ENCODE peak calls at places on chromosomes 11 and 22, in ten cellular contexts. R is H9, N is body of pancreas, T is transverse colon, L is right atrium auricular region, P is upper lobe of right lung, I is spleen, J is AG04450, F is ovary, D is GM20000. S is an unnamed sample.

GRCh38 chr11:32187106-32187505 is 96.2 kb downstream of the RCN1 start:
- DNase-seq in R (no peak), N (no peak), T (no peak), L (no peak), P (no peak), I (no peak), J (no peak), F (no peak), D (no peak), S (no peak)

GRCh38 chr22:27734066-27734465 is 67.5 kb downstream of the MN1 start:
- DNase-seq in R (no peak), N (no peak), T (no peak), L (no peak), P (peak), I (no peak), J (no peak), F (no peak), D (no peak), S (no peak)

GRCh38 chr22:22988785-22989184 is 81.5 kb upstream of the GNAZ start:
- DNase-seq in R (no peak), N (no peak), T (no peak), L (no peak), P (no peak), I (no peak), J (no peak), F (no peak), D (no peak), S (no peak)

GRCh38 chr22:46483353-46483752 is 54.1 kb downstream of the CELSR1 start:
- DNase-seq in R (no peak), N (no peak), T (no peak), L (no peak), P (no peak), I (no peak), J (no peak), F (no peak), D (no peak), S (no peak)

GRCh38 chr11:6413791-6414231 is 5.1 kb downstream of the APBB1 start:
- DNase-seq in R (no peak), N (no peak), T (no peak), L (no peak), P (no peak), I (no peak), J (no peak), F (no peak), D (no peak), S (no peak)

GRCh38 chr11:128695539-128696221 is 1.8 kb downstream of the FLI1 start:
- DNase-seq in R (no peak), N (peak), T (peak), L (no peak), P (no peak), I (peak), J (no peak), F (no peak), D (peak), S (no peak)

GRCh38 chr11:34266987-34267386 is 90.8 kb downstream of the ABTB2 start:
- DNase-seq in R (no peak), N (no peak), T (no peak), L (no peak), P (no peak), I (no peak), J (no peak), F (no peak), D (no peak), S (no peak)

GRCh38 chr11:45794169-45794568 is 10.8 kb upstream of the SLC35C1 start:
- DNase-seq in R (no peak), N (no peak), T (no peak), L (no peak), P (no peak), I (peak), J (no peak), F (no peak), D (no peak), S (no peak)

GRCh38 chr11:31828217-31828616 is 17.1 kb upstream of the PAX6 start:
- DNase-seq in R (no peak), N (no peak), T (no peak), L (no peak), P (no peak), I (no peak), J (no peak), F (no peak), D (no peak), S (no peak)

GRCh38 chr11:112525270-112525669 is 264.6 kb upstream of the PLET1 start:
- DNase-seq in R (no peak), N (peak), T (peak), L (peak), P (no peak), I (no peak), J (no peak), F (no peak), D (no peak), S (no peak)

GRCh38 chr22:38766076-38766777 is 10.4 kb upstream of the SUN2 start:
- DNase-seq in R (peak), N (peak), T (peak), L (no peak), P (no peak), I (no peak), J (no peak), F (peak), D (peak), S (peak)

GRCh38 chr22:16601437-16602223 is 9.0 kb upstream of the CCT8L2 start:
- DNase-seq in R (no peak), N (peak), T (no peak), L (no peak), P (no peak), I (peak), J (no peak), F (peak), D (no peak), S (no peak)

GRCh38 chr11:5620606-5621521 is 3.9 kb upstream of the TRIM34 start:
- DNase-seq in R (no peak), N (peak), T (no peak), L (no peak), P (no peak), I (no peak), J (peak), F (no peak), D (no peak), S (peak)

GRCh38 chr11:12291313-12291712 is 86.1 kb upstream of the PARVA start:
- DNase-seq in R (no peak), N (no peak), T (no peak), L (no peak), P (no peak), I (no peak), J (no peak), F (no peak), D (peak), S (no peak)

GRCh38 chr22:36026741-36027140 is 1.9 kb downstream of the RBFOX2 start:
- DNase-seq in R (no peak), N (no peak), T (no peak), L (no peak), P (no peak), I (no peak), J (no peak), F (no peak), D (peak), S (no peak)

GRCh38 chr11:85590848-85591483 is 36.2 kb downstream of the DLG2 start:
- DNase-seq in R (no peak), N (no peak), T (no peak), L (no peak), P (no peak), I (no peak), J (peak), F (no peak), D (no peak), S (no peak)

GRCh38 chr11:13486926-13487660 is 8.7 kb downstream of the PTH start:
- DNase-seq in R (peak), N (peak), T (peak), L (no peak), P (peak), I (peak), J (no peak), F (peak), D (peak), S (peak)

GRCh38 chr11:93249437-93250210 is 51.8 kb upstream of the SLC36A4 start:
- DNase-seq in R (no peak), N (no peak), T (no peak), L (no peak), P (no peak), I (no peak), J (no peak), F (no peak), D (no peak), S (no peak)

GRCh38 chr22:31585161-31585859 is 76.7 kb downstream of the PISD start:
- DNase-seq in R (no peak), N (peak), T (no peak), L (peak), P (no peak), I (no peak), J (no peak), F (no peak), D (no peak), S (no peak)

GRCh38 chr11:33182246-33182878 is 21.1 kb upstream of the CSTF3 start:
- DNase-seq in R (no peak), N (no peak), T (peak), L (no peak), P (no peak), I (no peak), J (no peak), F (no peak), D (no peak), S (no peak)

DNA sequence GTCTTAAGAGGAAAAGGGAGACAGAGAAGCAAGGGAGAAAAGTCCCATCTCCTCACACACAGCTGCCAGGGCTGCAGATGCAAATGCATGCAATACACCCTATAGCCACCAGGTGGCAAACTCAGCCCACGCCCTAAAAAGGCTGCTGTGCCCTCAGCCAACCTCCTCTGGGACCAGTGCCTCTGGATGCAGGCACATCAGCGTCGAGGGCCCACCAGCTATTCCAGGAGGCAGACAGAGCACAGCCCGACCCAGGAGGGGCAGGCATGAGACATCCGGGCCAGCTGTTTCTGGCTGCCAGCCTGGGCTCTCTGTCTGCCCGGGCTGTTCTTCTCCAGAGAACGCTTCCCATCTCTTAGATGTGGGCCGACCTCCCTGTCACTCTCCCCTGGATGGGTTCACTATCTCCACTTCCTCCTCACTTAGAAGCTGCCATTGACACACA is 39.7 kb downstream of the TPBGL start:
- DNase-seq in R (peak), N (peak), T (peak), L (peak), P (peak), I (peak), J (peak), F (peak), D (peak), S (peak)
- TF ChIP-seq CTCF in R (peak), N (peak), T (peak), L (peak), P (peak), I (peak), J (peak), F (peak), D (peak), S (peak)

GRCh38 chr11:117688255-117688797 is 108.7 kb downstream of the DSCAML1 start:
- DNase-seq in R (no peak), N (no peak), T (no peak), L (no peak), P (no peak), I (no peak), J (no peak), F (no peak), D (no peak), S (no peak)
- TF ChIP-seq CTCF in R (no peak), N (no peak), T (no peak), L (no peak), P (no peak), I (no peak), J (no peak), F (no peak), D (no peak), S (no peak)

GRCh38 chr22:42114721-42115120 is 15.9 kb downstream of the CYP2D6 start:
- DNase-seq in R (peak), N (peak), T (no peak), L (no peak), P (no peak), I (no peak), J (no peak), F (no peak), D (no peak), S (no peak)
- TF ChIP-seq CTCF in R (peak), N (peak), T (no peak), L (no peak), P (peak), I (no peak), J (peak), F (no peak), D (no peak), S (no peak)

DNA sequence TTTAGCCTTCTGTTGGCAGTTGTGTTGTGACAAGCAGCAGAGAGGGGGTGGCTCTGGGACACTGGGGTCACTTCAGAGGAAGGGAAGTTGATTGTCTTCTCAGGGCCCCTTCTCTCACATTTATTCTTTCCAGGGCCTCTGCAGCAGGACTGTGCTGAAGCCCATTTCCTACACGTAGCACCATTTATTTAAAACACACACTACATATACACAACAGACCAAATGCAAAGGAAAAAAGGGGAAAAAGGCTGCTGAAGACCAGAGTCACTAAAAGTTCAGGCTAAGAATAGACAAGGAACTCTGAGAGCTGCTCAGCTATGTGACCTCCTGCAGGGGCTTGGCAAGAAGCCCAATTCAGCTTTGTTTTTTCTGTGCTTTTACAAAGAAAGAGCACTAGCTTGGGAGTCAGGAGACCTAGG is 28.3 kb upstream of the UPB1 start:
- DNase-seq in R (no peak), N (peak), T (no peak), L (no peak), P (no peak), I (no peak), J (no peak), F (peak), D (no peak), S (peak)
- TF ChIP-seq CTCF in R (no peak), N (no peak), T (no peak), L (no peak), P (no peak), I (no peak), J (no peak), F (no peak), D (no peak), S (no peak)

DNA sequence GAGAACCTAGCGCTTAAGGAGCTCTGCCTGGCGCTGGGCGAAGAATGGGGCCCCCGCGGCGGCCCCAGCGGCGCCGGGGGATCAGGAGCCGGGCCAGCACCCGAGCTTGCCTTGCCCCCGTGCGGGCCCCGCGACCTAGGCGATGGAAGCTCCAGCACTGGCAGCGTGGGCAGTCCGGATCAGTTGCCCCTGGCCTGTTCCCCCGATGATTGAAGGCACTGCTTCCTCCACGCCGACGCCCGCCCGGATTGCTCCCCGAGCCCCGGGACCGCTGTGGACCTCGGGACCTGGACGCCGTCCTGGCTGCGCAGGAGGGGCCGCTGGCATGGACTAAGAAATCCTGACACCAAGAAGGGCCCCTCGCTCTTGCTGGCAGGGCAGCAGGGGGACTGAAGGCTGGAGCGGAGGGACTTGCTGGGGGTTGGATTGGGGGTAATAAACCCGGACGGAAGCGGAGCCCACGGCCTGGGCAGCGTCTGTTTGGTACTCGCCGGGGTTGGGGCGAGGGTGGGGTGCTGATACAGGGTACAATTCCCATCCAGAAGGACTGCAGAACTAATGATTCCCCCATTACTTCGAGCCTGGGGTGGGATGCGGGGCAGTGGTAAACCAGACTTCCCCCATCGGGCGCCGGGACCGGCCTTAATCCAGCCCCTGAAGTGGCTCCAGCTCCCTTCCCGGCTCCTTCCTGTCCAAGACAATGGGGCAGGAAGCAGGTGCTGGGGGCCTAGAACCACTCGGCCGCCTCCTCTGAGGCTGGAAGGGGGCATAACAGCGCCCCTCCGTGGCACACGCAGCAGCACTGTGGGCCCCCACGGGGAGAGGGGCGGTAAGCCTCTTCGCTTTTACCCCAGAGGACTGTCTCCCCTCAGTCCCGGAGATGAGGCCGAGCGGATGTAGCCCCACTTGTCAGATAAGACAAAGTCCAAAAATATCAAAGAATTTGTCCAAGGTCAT is 985 bp downstream of the CCDC85B start:
- DNase-seq in R (peak), N (no peak), T (no peak), L (no peak), P (no peak), I (peak), J (no peak), F (no peak), D (no peak), S (peak)
- TF ChIP-seq CTCF in R (peak), N (no peak), T (no peak), L (peak), P (peak), I (no peak), J (peak), F (no peak), D (peak), S (no peak)

DNA sequence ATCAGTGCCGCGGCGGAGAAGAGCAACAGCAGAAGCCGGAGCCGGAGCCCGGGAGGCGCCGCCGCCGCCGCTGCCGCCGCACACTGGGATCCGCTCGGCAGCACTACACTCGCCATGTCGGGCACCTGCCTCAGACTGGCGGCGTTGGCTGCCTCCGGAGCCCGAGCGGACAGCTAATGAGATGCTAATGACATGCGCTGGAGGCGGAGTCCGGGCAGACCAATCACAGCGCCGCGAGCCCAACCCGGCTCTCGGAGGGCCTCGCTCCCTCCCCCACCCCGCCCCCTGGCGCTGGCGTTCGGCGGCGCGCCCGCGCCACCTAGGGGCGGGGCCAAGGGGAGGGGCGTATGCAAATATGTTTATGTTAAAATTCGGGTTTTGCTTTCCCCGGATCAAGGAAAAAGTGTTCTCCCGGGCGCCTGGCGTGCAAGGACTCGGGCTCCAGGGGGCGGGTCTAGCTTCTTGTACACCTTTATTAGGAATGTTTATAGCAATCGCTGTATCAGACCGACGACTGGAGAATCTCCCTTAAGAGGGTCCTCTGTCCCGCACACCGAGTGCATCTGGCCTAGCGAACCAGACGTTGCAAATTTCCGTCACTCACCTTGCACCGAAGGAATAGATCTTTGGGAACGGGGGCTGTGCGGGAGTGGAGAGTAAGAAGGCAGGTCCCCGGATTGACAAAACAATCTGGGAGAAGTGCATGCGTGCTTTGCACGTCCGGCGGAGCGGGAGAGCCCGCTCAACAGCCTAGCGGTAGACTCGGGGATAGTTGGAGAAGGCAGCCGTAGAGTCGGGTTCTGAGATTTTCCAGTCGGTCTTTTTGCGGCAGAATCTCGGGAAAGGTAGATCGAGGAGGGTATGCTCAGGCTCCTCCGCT is at the start of gene CADM1:
- DNase-seq in R (peak), N (peak), T (peak), L (peak), P (peak), I (peak), J (peak), F (peak), D (peak), S (peak)
- TF ChIP-seq CTCF in R (peak), N (peak), T (peak), L (peak), P (peak), I (peak), J (peak), F (peak), D (no peak), S (no peak)

GRCh38 chr22:29767289-29768051 is at the start of gene UQCR10:
- DNase-seq in R (peak), N (peak), T (peak), L (peak), P (peak), I (peak), J (peak), F (peak), D (peak), S (peak)

GRCh38 chr22:29769723-29770321 is 2.7 kb downstream of the UQCR10 start:
- DNase-seq in R (no peak), N (no peak), T (no peak), L (no peak), P (no peak), I (no peak), J (no peak), F (no peak), D (no peak), S (no peak)

GRCh38 chr22:29766632-29767288 is at the start of gene ZMAT5:
- DNase-seq in R (peak), N (peak), T (peak), L (peak), P (peak), I (peak), J (peak), F (peak), D (peak), S (peak)

GRCh38 chr22:29768052-29768680 is 997 bp downstream of the UQCR10 start:
- DNase-seq in R (no peak), N (no peak), T (no peak), L (no peak), P (no peak), I (no peak), J (no peak), F (no peak), D (no peak), S (no peak)

GRCh38 chr22:29765905-29766631 is 739 bp downstream of the ZMAT5 start:
- DNase-seq in R (no peak), N (no peak), T (peak), L (no peak), P (no peak), I (no peak), J (no peak), F (no peak), D (peak), S (no peak)
- TF ChIP-seq CTCF in R (no peak), N (no peak), T (no peak), L (no peak), P (no peak), I (no peak), J (no peak), F (no peak), D (no peak), S (no peak)